ENCODE peak calls at places on chromosomes 2 and 18, in eight cellular contexts. X, H, F, E, Y, T, L and D are unnamed samples.

GRCh38 chr2:126527836-126528490 is 128.0 kb upstream of the GYPC start:
- DNase-seq in X (peak; percentile 57), H (peak; percentile 38), F (peak; percentile 79), E (peak; percentile 58), Y (no peak), T (peak; percentile 80), L (no peak), D (peak; percentile 81)

GRCh38 chr2:219665926-219666325 is 38.5 kb downstream of the SLC4A3 start:
- DNase-seq in X (no peak), H (no peak), F (no peak), E (no peak), Y (no peak), T (no peak), L (no peak), D (no peak)

GRCh38 chr2:226057914-226058313 is 658.4 kb downstream of the NYAP2 start:
- DNase-seq in X (no peak), H (no peak), F (no peak), E (no peak), Y (no peak), T (no peak), L (no peak), D (no peak)

GRCh38 chr2:36701391-36701795 is 4.9 kb downstream of the VIT start:
- DNase-seq in X (no peak), H (no peak), F (no peak), E (peak; percentile 20), Y (no peak), T (no peak), L (no peak), D (no peak)

GRCh38 chr2:192139813-192140212 is 54.9 kb downstream of the TMEFF2 start:
- DNase-seq in X (no peak), H (no peak), F (no peak), E (no peak), Y (no peak), T (no peak), L (no peak), D (no peak)

GRCh38 chr2:136242687-136243277 is 124.8 kb upstream of the CXCR4 start:
- DNase-seq in X (no peak), H (no peak), F (peak; percentile 51), E (no peak), Y (no peak), T (no peak), L (no peak), D (no peak)

GRCh38 chr18:7452331-7452730 is 114.8 kb upstream of the PTPRM start:
- DNase-seq in X (no peak), H (peak; percentile 68), F (no peak), E (peak; percentile 4), Y (no peak), T (peak; percentile 39), L (no peak), D (peak; percentile 28)

GRCh38 chr2:150974864-150975263 is 286.8 kb downstream of the RBM43 start:
- DNase-seq in X (no peak), H (no peak), F (no peak), E (no peak), Y (no peak), T (no peak), L (no peak), D (no peak)

GRCh38 chr2:209696836-209697711 is 74.6 kb upstream of the UNC80 start:
- DNase-seq in X (no peak), H (no peak), F (no peak), E (no peak), Y (no peak), T (no peak), L (no peak), D (no peak)

GRCh38 chr2:24912986-24913385 is 7.1 kb downstream of the ADCY3 start:
- DNase-seq in X (no peak), H (no peak), F (no peak), E (no peak), Y (no peak), T (no peak), L (no peak), D (no peak)

GRCh38 chr2:25310965-25311865 is 30.5 kb downstream of the DNMT3A start:
- DNase-seq in X (peak; percentile 88), H (peak; percentile 91), F (no peak), E (no peak), Y (peak; percentile 74), T (peak; percentile 71), L (no peak), D (no peak)

GRCh38 chr2:113770929-113771328 is 14.5 kb upstream of the SLC35F5 start:
- DNase-seq in X (no peak), H (no peak), F (no peak), E (no peak), Y (no peak), T (no peak), L (no peak), D (no peak)

GRCh38 chr2:144798019-144798418 is 278.1 kb upstream of the ZEB2 start:
- DNase-seq in X (no peak), H (no peak), F (no peak), E (no peak), Y (no peak), T (no peak), L (no peak), D (no peak)

GRCh38 chr2:75222527-75222926 is 23.2 kb upstream of the TACR1 start:
- DNase-seq in X (no peak), H (no peak), F (no peak), E (no peak), Y (no peak), T (no peak), L (no peak), D (no peak)

GRCh38 chr18:62384610-62385097 is 59.5 kb downstream of the TNFRSF11A start:
- DNase-seq in X (no peak), H (no peak), F (no peak), E (no peak), Y (no peak), T (no peak), L (peak; percentile 76), D (no peak)

GRCh38 chr2:76050196-76050595 is 339.5 kb upstream of the GCFC2 start:
- DNase-seq in X (no peak), H (no peak), F (no peak), E (no peak), Y (no peak), T (no peak), L (no peak), D (no peak)

GRCh38 chr18:63878343-63878742 is 9.2 kb upstream of the SERPINB2 start:
- DNase-seq in X (no peak), H (no peak), F (no peak), E (peak; percentile 22), Y (no peak), T (no peak), L (no peak), D (no peak)

GRCh38 chr2:112646102-112646719 is 472 bp downstream of the SLC20A1 start:
- DNase-seq in X (peak; percentile 50), H (peak; percentile 73), F (peak; percentile 45), E (no peak), Y (no peak), T (peak; percentile 41), L (peak; percentile 94), D (no peak)

GRCh38 chr2:2270808-2271415 is 60.2 kb downstream of the MYT1L start:
- DNase-seq in X (no peak), H (no peak), F (no peak), E (no peak), Y (no peak), T (no peak), L (peak; percentile 42), D (no peak)

DNA sequence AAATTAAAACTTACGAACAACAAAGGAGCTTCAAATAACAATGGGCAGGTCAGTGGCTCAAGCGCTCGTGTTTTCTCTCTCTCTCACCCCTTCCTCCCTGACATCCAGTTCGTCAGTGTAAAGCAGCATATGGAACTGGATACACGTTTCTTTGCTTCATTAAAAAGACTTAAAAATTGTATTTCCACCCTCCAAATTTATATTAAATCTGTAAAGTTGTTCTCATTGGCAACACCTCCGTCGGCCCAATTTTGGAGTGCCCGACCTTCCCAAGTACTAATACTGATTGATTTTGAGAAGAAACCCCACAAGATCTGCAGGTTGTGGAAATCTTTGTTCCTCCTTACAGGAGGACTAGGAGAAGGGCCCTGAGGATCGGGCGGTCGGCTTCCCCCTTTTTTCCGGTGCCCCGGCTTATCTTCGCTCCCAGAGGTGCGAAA is 2.2 kb downstream of the TBR1 start:
- DNase-seq in X (no peak), H (no peak), F (no peak), E (no peak), Y (no peak), T (no peak), L (no peak), D (no peak)
- H3K27me3 ChIP-seq in X (peaks cover 92% of the 10 kb centered on the region), H (peaks cover 65% of the 10 kb centered on the region), F (peaks cover 48% of the 10 kb centered on the region), E (peaks cover 80% of the 10 kb centered on the region), Y (peaks cover 92% of the 10 kb centered on the region), T (peaks cover 89% of the 10 kb centered on the region), L (peaks cover 57% of the 10 kb centered on the region), D (peaks cover 1% of the 10 kb centered on the region)

GRCh38 chr2:98505311-98505808 is 60.7 kb downstream of the INPP4A start:
- DNase-seq in X (no peak), H (no peak), F (peak; percentile 50), E (no peak), Y (peak; percentile 77), T (peak; percentile 68), L (no peak), D (no peak)

GRCh38 chr2:98504386-98505109 is 59.9 kb downstream of the INPP4A start:
- DNase-seq in X (no peak), H (no peak), F (no peak), E (no peak), Y (no peak), T (peak; percentile 76), L (no peak), D (no peak)

GRCh38 chr2:98507940-98508689 is 63.5 kb downstream of the INPP4A start:
- DNase-seq in X (no peak), H (no peak), F (no peak), E (no peak), Y (peak; percentile 74), T (peak; percentile 55), L (no peak), D (peak; percentile 80)

GRCh38 chr2:98507461-98507860 is 62.8 kb downstream of the INPP4A start:
- DNase-seq in X (no peak), H (no peak), F (no peak), E (no peak), Y (no peak), T (no peak), L (no peak), D (no peak)

GRCh38 chr2:98505991-98506664 is 61.5 kb downstream of the INPP4A start:
- DNase-seq in X (no peak), H (no peak), F (no peak), E (no peak), Y (no peak), T (no peak), L (no peak), D (no peak)
- TF ChIP-seq CTCF in X (no peak), H (no peak), F (no peak), E (no peak), Y (no peak), T (no peak), L (no peak), D (no peak)

DNA sequence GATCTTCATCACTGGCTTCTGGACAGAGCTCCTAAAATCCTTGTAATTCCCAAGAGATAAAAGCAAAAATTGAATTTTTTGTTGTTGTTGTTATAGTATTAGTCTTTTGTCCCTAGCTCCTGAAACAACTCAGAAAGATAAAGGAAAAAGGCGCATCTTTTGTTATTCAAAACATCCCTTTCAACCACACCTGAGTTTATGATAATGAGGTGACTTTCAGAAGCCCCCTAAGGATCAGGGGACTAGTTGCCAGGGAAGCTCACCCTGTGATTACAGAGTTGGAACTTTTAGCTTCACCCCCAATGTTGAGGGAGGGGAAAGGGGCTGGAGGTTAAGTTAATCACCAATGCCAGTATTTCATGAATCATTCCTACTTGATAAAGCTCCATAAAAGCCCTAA is 10.3 kb upstream of the CERKL start:
- DNase-seq in X (no peak), H (no peak), F (no peak), E (no peak), Y (no peak), T (no peak), L (no peak), D (no peak)
- H3K4me1 ChIP-seq in X (no peaks in the 10 kb centered on the region), H (no peaks in the 10 kb centered on the region), F (no peaks in the 10 kb centered on the region), E (no peaks in the 10 kb centered on the region), Y (no peaks in the 10 kb centered on the region), T (no peaks in the 10 kb centered on the region), L (no peaks in the 10 kb centered on the region), D (no peaks in the 10 kb centered on the region)

GRCh38 chr2:118856330-118856977 is 9.0 kb upstream of the EN1 start:
- DNase-seq in X (no peak), H (peak; percentile 36), F (no peak), E (no peak), Y (peak; percentile 45), T (no peak), L (no peak), D (no peak)
- H3K27me3 ChIP-seq in X (peaks cover 86% of the 10 kb centered on the region), H (peaks cover 99% of the 10 kb centered on the region), F (peaks cover 43% of the 10 kb centered on the region), E (peaks cover 92% of the 10 kb centered on the region), Y (peaks cover 99% of the 10 kb centered on the region), T (peaks cover 94% of the 10 kb centered on the region), L (peaks cover 76% of the 10 kb centered on the region), D (peaks cover 98% of the 10 kb centered on the region)